ENCODE peak calls at places on chromosomes 1 and 21, in nine cellular contexts. One of them, this sample, is unnamed.

GRCh38 chr1:28512058-28512611 is 6.3 kb downstream of the RCC1 start:
- DNase-seq in prostate gland: no peak
- DNase-seq in uterus: no peak
- DNase-seq in GM23338: no peak
- DNase-seq in tibial nerve: no peak
- DNase-seq in kidney: no peak
- DNase-seq in IMR-90: peak
- DNase-seq in cardiac muscle cell: no peak
- DNase-seq in endodermal cell: peak
- DNase-seq in this sample: no peak

GRCh38 chr1:110524311-110525249 is 5.6 kb upstream of the KCNA10 start:
- DNase-seq in kidney: no peak
- DNase-seq in tibial nerve: no peak
- DNase-seq in endodermal cell: peak
- DNase-seq in GM23338: peak
- DNase-seq in IMR-90: peak
- DNase-seq in cardiac muscle cell: peak
- DNase-seq in uterus: no peak
- DNase-seq in prostate gland: no peak
- DNase-seq in this sample: no peak

GRCh38 chr1:9356021-9356420 is 63.3 kb downstream of the SPSB1 start:
- DNase-seq in endodermal cell: no peak
- DNase-seq in prostate gland: no peak
- DNase-seq in GM23338: no peak
- DNase-seq in IMR-90: no peak
- DNase-seq in tibial nerve: no peak
- DNase-seq in cardiac muscle cell: no peak
- DNase-seq in uterus: no peak
- DNase-seq in kidney: no peak
- DNase-seq in this sample: no peak

GRCh38 chr1:207805841-207806421 is 54.1 kb downstream of the CD46 start:
- DNase-seq in uterus: peak
- DNase-seq in endodermal cell: peak
- DNase-seq in GM23338: no peak
- DNase-seq in prostate gland: peak
- DNase-seq in cardiac muscle cell: no peak
- DNase-seq in tibial nerve: peak
- DNase-seq in kidney: peak
- DNase-seq in IMR-90: peak
- DNase-seq in this sample: peak

GRCh38 chr1:201169203-201169602 is 14.9 kb upstream of the TMEM9 start:
- DNase-seq in endodermal cell: no peak
- DNase-seq in uterus: no peak
- DNase-seq in cardiac muscle cell: no peak
- DNase-seq in tibial nerve: no peak
- DNase-seq in IMR-90: no peak
- DNase-seq in prostate gland: no peak
- DNase-seq in kidney: no peak
- DNase-seq in GM23338: no peak
- DNase-seq in this sample: no peak

GRCh38 chr21:45330851-45331261 is 43.2 kb upstream of the POFUT2 start:
- DNase-seq in GM23338: no peak
- DNase-seq in IMR-90: no peak
- DNase-seq in uterus: no peak
- DNase-seq in cardiac muscle cell: no peak
- DNase-seq in prostate gland: no peak
- DNase-seq in tibial nerve: no peak
- DNase-seq in kidney: peak
- DNase-seq in endodermal cell: peak
- DNase-seq in this sample: no peak

GRCh38 chr1:30302808-30303310 is 420.5 kb downstream of the MATN1 start:
- DNase-seq in GM23338: no peak
- DNase-seq in uterus: no peak
- DNase-seq in prostate gland: no peak
- DNase-seq in tibial nerve: no peak
- DNase-seq in kidney: no peak
- DNase-seq in cardiac muscle cell: no peak
- DNase-seq in endodermal cell: no peak
- DNase-seq in IMR-90: no peak
- DNase-seq in this sample: no peak

GRCh38 chr1:245177071-245177900 is 22.5 kb downstream of the KIF26B start:
- DNase-seq in cardiac muscle cell: no peak
- DNase-seq in GM23338: no peak
- DNase-seq in endodermal cell: no peak
- DNase-seq in IMR-90: no peak
- DNase-seq in kidney: no peak
- DNase-seq in prostate gland: no peak
- DNase-seq in uterus: no peak
- DNase-seq in tibial nerve: no peak
- DNase-seq in this sample: no peak

GRCh38 chr1:208475449-208475848 is 231.3 kb upstream of the PLXNA2 start:
- DNase-seq in tibial nerve: no peak
- DNase-seq in endodermal cell: no peak
- DNase-seq in IMR-90: peak
- DNase-seq in uterus: no peak
- DNase-seq in prostate gland: no peak
- DNase-seq in GM23338: no peak
- DNase-seq in cardiac muscle cell: no peak
- DNase-seq in kidney: no peak
- DNase-seq in this sample: no peak

GRCh38 chr1:98086796-98087195 is 166.0 kb upstream of the DPYD start:
- DNase-seq in prostate gland: no peak
- DNase-seq in kidney: no peak
- DNase-seq in uterus: no peak
- DNase-seq in endodermal cell: peak
- DNase-seq in IMR-90: peak
- DNase-seq in cardiac muscle cell: no peak
- DNase-seq in GM23338: peak
- DNase-seq in tibial nerve: no peak
- DNase-seq in this sample: no peak

GRCh38 chr1:64623750-64624445 is 121.0 kb upstream of the RAVER2 start:
- DNase-seq in GM23338: no peak
- DNase-seq in IMR-90: peak
- DNase-seq in kidney: no peak
- DNase-seq in prostate gland: no peak
- DNase-seq in uterus: no peak
- DNase-seq in cardiac muscle cell: no peak
- DNase-seq in endodermal cell: no peak
- DNase-seq in tibial nerve: no peak
- DNase-seq in this sample: no peak

GRCh38 chr1:65691152-65691900 is 101.4 kb upstream of the PDE4B start:
- DNase-seq in IMR-90: no peak
- DNase-seq in GM23338: no peak
- DNase-seq in tibial nerve: no peak
- DNase-seq in uterus: no peak
- DNase-seq in endodermal cell: no peak
- DNase-seq in cardiac muscle cell: no peak
- DNase-seq in prostate gland: no peak
- DNase-seq in kidney: no peak
- DNase-seq in this sample: no peak

GRCh38 chr1:27499142-27499541 is 9.2 kb upstream of the WASF2 start:
- DNase-seq in GM23338: no peak
- DNase-seq in IMR-90: no peak
- DNase-seq in prostate gland: no peak
- DNase-seq in kidney: no peak
- DNase-seq in tibial nerve: no peak
- DNase-seq in cardiac muscle cell: no peak
- DNase-seq in uterus: no peak
- DNase-seq in endodermal cell: no peak
- DNase-seq in this sample: no peak

GRCh38 chr1:27491748-27492700 is 2.1 kb upstream of the WASF2 start:
- DNase-seq in kidney: no peak
- DNase-seq in IMR-90: no peak
- DNase-seq in tibial nerve: no peak
- DNase-seq in endodermal cell: no peak
- DNase-seq in cardiac muscle cell: no peak
- DNase-seq in GM23338: no peak
- DNase-seq in uterus: peak
- DNase-seq in prostate gland: peak
- DNase-seq in this sample: peak

GRCh38 chr1:27496604-27497155 is 6.7 kb upstream of the WASF2 start:
- DNase-seq in IMR-90: peak
- DNase-seq in uterus: peak
- DNase-seq in tibial nerve: no peak
- DNase-seq in prostate gland: no peak
- DNase-seq in kidney: peak
- DNase-seq in GM23338: peak
- DNase-seq in cardiac muscle cell: peak
- DNase-seq in endodermal cell: peak
- DNase-seq in this sample: peak
- TF ChIP-seq CTCF in IMR-90: peak
- TF ChIP-seq CTCF in uterus: peak
- TF ChIP-seq CTCF in tibial nerve: no peak
- TF ChIP-seq CTCF in prostate gland: no peak
- TF ChIP-seq CTCF in kidney: no peak
- TF ChIP-seq CTCF in GM23338: peak
- TF ChIP-seq CTCF in cardiac muscle cell: peak
- TF ChIP-seq CTCF in endodermal cell: peak
- TF ChIP-seq CTCF in this sample: no peak

DNA sequence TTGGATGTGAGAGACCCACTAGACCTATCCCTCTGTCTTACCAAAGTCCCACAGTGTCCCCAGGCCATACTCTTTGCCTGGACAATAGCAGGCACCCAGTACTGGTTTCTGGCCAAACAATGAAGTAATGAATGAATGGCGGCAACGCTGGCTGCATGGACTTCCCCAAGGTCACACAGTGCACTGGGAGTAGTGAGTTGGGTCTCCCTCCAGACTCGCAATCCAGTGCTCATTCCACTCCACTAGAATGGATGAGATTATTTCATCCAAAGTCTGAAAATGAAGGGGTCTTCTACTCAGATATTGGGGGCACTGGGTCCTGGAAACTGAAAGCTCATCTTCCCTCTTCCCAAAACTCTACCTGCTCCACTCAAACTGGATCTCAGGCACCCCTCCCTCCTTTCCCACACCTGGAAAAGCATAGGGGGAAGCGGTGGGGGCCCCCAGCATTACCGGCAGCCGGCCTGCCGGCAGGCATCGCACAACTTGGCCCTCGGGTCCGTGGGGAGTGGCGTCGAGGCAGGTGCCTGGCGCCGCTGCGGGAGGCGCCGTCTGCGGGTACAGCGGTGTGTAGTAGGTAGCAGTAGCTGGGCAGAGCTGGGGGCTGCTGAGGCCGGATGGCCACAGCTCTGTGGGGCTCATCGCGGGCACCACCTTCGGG is 814 bp downstream of the E2F2 start:
- DNase-seq in tibial nerve: no peak
- DNase-seq in endodermal cell: no peak
- DNase-seq in cardiac muscle cell: no peak
- DNase-seq in prostate gland: no peak
- DNase-seq in kidney: no peak
- DNase-seq in GM23338: no peak
- DNase-seq in IMR-90: no peak
- DNase-seq in uterus: no peak
- DNase-seq in this sample: no peak
- H3K27ac ChIP-seq in tibial nerve: no peak
- H3K27ac ChIP-seq in endodermal cell: no peak
- H3K27ac ChIP-seq in cardiac muscle cell: no peak
- H3K27ac ChIP-seq in prostate gland: no peak
- H3K27ac ChIP-seq in kidney: no peak
- H3K27ac ChIP-seq in GM23338: no peak
- H3K27ac ChIP-seq in IMR-90: peak
- H3K27ac ChIP-seq in uterus: no peak
- H3K27ac ChIP-seq in this sample: no peak

DNA sequence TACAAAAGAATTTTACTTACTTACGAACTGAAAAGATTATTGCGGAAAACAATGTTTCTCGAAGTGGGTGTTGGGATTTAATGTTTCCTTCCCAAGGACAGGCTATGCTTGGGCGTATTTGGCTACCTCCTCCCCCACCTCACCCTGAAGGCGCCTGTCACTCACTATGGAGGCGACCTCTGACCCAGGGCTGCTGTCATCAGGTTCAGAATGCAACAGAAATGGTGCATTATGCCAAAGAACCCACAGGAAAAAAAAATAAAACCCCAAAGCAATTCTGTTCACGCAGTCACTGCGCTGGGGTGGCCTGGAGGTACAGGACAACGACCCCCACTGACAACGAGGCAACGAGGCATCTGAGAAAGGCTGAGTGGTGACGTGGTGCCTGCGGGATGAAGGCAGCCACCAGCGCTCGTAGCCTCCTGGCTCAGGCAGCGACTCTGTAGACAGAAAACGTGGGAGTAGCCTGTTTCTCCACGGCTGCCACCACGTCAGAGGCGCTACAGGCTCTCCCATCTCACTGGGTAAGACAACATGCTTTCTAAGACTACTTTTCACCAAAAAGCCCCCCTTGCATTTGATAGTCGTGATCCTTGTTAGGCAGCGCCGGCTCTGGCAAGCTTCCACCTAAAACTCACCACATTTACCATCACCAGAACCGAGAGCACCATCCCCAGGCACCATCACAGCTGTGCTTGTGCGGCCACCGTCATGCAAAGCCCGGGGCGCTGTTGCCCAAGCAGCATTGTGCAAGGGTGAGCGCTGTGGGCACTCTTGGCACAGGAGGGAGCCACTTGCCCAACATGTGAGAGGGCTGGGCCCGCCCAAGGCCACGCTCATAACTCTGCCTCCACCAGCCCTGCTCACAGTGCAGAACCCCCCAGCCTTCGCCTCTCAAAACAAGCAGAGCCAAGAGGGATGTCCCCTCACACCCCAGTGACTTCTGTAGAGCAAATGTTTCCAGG is 14.3 kb downstream of the NADK start:
- DNase-seq in IMR-90: no peak
- DNase-seq in tibial nerve: no peak
- DNase-seq in cardiac muscle cell: no peak
- DNase-seq in endodermal cell: no peak
- DNase-seq in uterus: no peak
- DNase-seq in GM23338: no peak
- DNase-seq in prostate gland: no peak
- DNase-seq in kidney: peak
- DNase-seq in this sample: peak
- TF ChIP-seq CTCF in IMR-90: no peak
- TF ChIP-seq CTCF in tibial nerve: no peak
- TF ChIP-seq CTCF in cardiac muscle cell: peak
- TF ChIP-seq CTCF in endodermal cell: no peak
- TF ChIP-seq CTCF in uterus: no peak
- TF ChIP-seq CTCF in GM23338: peak
- TF ChIP-seq CTCF in prostate gland: no peak
- TF ChIP-seq CTCF in kidney: no peak
- TF ChIP-seq CTCF in this sample: peak

DNA sequence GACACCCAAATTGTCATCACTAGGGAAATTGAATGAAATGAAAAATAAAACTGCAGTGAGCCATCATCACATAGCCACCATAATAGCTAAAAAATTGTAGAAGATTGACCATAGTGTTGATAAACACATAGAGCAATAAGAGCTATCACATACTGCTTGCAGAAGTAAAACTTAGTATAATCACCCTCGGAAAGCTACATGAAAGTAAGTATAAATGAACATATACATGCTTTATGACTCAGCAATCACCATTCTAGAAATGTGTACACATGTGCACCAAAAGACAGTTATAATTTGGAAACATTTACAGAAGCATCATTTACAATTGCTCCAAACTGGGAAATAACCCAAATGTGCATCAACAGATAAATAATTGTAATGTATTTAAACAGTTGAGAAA is 153.1 kb upstream of the LRRC7 start:
- DNase-seq in uterus: no peak
- DNase-seq in kidney: no peak
- DNase-seq in GM23338: no peak
- DNase-seq in tibial nerve: no peak
- DNase-seq in endodermal cell: no peak
- DNase-seq in cardiac muscle cell: no peak
- DNase-seq in IMR-90: no peak
- DNase-seq in prostate gland: no peak
- DNase-seq in this sample: no peak
- H3K27ac ChIP-seq in uterus: no peak
- H3K27ac ChIP-seq in kidney: no peak
- H3K27ac ChIP-seq in GM23338: no peak
- H3K27ac ChIP-seq in tibial nerve: no peak
- H3K27ac ChIP-seq in endodermal cell: no peak
- H3K27ac ChIP-seq in cardiac muscle cell: no peak
- H3K27ac ChIP-seq in IMR-90: no peak
- H3K27ac ChIP-seq in prostate gland: no peak
- H3K27ac ChIP-seq in this sample: no peak